ENCODE peak calls at places on chromosomes 16 and 17, in four cellular contexts. X, T, I and C are unnamed samples. For H3K4me1, the result is how much of the 10 kb centered on the place peaks cover.

GRCh38 chr17:79612468-79613194 is 1.8 kb upstream of the RBFOX3 start:
- DNase-seq in I (peak), T (peak), X (peak), C (peak)

GRCh38 chr16:86566601-86566965 is at the start of gene FOXC2:
- DNase-seq in T (peak), I (peak), X (peak), C (peak)

GRCh38 chr16:68951991-68952877 is 108.9 kb downstream of the TANGO6 start:
- DNase-seq in T (no peak), X (no peak), I (no peak), C (no peak)

GRCh38 chr17:74070374-74070773 is 133.1 kb upstream of the RPL38 start:
- DNase-seq in X (no peak), I (no peak), T (no peak), C (no peak)

GRCh38 chr16:30095166-30096078 is 591 bp downstream of the YPEL3 start:
- DNase-seq in X (no peak), I (no peak), T (peak), C (no peak)

GRCh38 chr16:67013823-67014640 is 14.9 kb upstream of the CBFB start:
- DNase-seq in I (peak), T (peak), X (peak), C (no peak)

GRCh38 chr17:49913226-49914095 is 55.5 kb upstream of the DLX4 start:
- DNase-seq in X (no peak), T (no peak), I (no peak), C (no peak)

GRCh38 chr17:8173056-8173870 is 2.9 kb downstream of the TMEM107 start:
- DNase-seq in I (peak), T (peak), X (peak), C (no peak)

GRCh38 chr16:16090238-16090637 is 133.1 kb downstream of the ABCC6 start:
- DNase-seq in T (no peak), I (no peak), X (no peak), C (no peak)

GRCh38 chr17:9862949-9863348 is 37.2 kb downstream of the GLP2R start:
- DNase-seq in T (no peak), I (no peak), X (no peak), C (no peak)
- H3K4me1 ChIP-seq in T (under half), I (under half), X (under half), C (under half)

GRCh38 chr17:40608061-40608581 is 39.5 kb downstream of the SMARCE1 start:
- DNase-seq in T (no peak), X (no peak), I (no peak), C (no peak)

GRCh38 chr17:40604327-40605080 is 39.2 kb upstream of the CCR7 start:
- DNase-seq in X (no peak), I (no peak), T (no peak), C (no peak)

GRCh38 chr17:40605301-40605700 is 40.0 kb upstream of the CCR7 start:
- DNase-seq in I (no peak), T (no peak), X (no peak), C (no peak)

GRCh38 chr17:40607641-40608040 is 40.0 kb downstream of the SMARCE1 start:
- DNase-seq in T (no peak), X (no peak), I (no peak), C (no peak)

GRCh38 chr17:40606548-40607353 is 40.9 kb downstream of the SMARCE1 start:
- DNase-seq in T (no peak), I (no peak), X (no peak), C (no peak)
- H3K4me3 ChIP-seq in T (no peak), I (no peak), X (no peak), C (no peak)

GRCh38 chr16:14500791-14501190 is 129.3 kb downstream of the PARN start:
- DNase-seq in T (no peak), I (no peak), X (peak), C (no peak)
- H3K9ac ChIP-seq in T (no peak), I (no peak), X (no peak), C (no peak)

GRCh38 chr17:48729335-48730239 is 1.0 kb upstream of the HOXB13 start:
- DNase-seq in I (no peak), T (no peak), X (no peak), C (no peak)
- H3K4me1 ChIP-seq in I (under half), T (under half), X (under half), C (under half)

GRCh38 chr16:21645261-21645721 is 7.1 kb downstream of the IGSF6 start:
- DNase-seq in X (peak), T (no peak), I (no peak), C (no peak)
- H3K4me3 ChIP-seq in X (peak), T (no peak), I (no peak), C (no peak)

DNA sequence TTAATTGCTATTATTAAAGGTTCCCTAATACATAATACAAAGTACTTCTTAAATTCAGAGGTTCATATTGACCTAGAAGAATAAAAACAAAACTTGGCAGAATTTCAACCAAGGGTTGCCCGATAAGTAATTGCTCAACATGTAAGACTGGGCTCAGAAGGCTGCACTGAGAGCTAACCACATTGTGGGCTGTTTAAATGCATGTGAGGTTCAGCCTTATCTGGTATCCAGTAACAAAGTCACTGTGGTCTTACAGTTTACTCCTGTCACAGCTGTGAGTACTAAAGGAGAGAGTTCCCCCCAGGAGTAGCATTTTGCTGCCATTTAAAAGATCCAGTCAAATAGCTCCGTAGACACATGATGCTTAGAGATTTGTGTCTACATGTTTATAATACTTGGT is 1.6 kb upstream of the DHRS11 start:
- DNase-seq in X (peak), I (no peak), T (no peak), C (no peak)
- H3K9ac ChIP-seq in X (no peak), I (no peak), T (no peak), C (no peak)

GRCh38 chr17:82300228-82300627 is 17.2 kb downstream of the CD7 start:
- DNase-seq in I (no peak), T (no peak), X (no peak), C (no peak)
- H3K4me1 ChIP-seq in I (under half), T (under half), X (under half), C (under half)

GRCh38 chr17:846901-847777 is 65.0 kb downstream of the MRM3 start:
- DNase-seq in X (peak), I (no peak), T (peak), C (no peak)
- H3K4me3 ChIP-seq in X (peak), I (no peak), T (no peak), C (no peak)

DNA sequence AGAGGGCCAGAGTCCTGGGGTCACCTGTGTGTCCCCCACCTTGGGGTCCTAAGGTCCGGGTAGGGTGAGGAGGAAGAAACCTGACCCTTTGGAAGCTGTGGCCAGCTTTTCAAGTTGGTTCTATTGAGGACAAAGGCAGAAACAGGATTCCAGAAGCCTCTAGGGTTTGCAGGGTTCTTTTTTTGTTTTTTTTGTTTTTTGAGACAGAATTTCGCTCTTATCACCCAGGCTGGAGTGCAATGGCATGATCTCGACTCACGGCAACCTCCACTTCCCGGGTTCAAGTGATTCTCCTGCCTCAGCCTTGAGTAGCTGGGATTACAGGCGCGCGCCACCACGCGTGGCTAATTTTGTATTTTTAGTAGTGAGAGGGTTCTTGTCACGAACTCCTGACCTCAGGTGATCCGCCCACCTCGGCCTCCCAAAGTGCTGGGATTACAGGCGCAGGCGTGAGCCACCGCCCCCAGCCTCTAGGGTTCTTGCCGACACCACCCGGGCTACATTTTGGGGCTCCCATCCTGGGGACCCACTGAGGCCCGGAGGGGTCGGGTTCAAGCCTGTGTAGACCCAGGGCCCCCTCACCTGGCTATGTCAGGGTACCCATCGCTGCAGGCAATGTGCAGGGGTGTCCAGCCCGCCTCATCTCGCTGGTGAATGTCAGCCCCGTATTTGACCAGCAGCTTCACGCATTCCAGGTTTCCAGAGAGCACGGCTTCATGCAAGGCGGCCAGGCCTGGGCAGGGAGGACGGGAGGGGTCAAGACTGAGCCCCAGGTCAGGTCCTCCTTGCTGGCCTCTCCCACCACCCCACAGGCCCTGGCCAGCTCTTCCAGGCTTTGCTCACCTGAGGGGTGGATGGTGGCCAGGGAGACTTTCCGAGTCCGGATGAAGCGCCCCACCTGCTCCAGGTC is 674 bp downstream of the PPP1R27 start:
- DNase-seq in T (no peak), I (no peak), X (no peak), C (no peak)
- H3K9ac ChIP-seq in T (peak), I (peak), X (peak), C (peak)

GRCh38 chr17:1709971-1710806 is at the start of gene TLCD2:
- DNase-seq in T (peak), I (no peak), X (peak), C (no peak)

GRCh38 chr17:1710807-1711553 is 803 bp upstream of the TLCD2 start:
- DNase-seq in I (no peak), X (no peak), T (peak), C (no peak)

GRCh38 chr17:1707107-1707506 is 3.1 kb downstream of the TLCD2 start:
- DNase-seq in T (no peak), X (no peak), I (no peak), C (no peak)

GRCh38 chr17:1711804-1712203 is 1.6 kb upstream of the TLCD2 start:
- DNase-seq in X (no peak), I (no peak), T (no peak), C (no peak)

DNA sequence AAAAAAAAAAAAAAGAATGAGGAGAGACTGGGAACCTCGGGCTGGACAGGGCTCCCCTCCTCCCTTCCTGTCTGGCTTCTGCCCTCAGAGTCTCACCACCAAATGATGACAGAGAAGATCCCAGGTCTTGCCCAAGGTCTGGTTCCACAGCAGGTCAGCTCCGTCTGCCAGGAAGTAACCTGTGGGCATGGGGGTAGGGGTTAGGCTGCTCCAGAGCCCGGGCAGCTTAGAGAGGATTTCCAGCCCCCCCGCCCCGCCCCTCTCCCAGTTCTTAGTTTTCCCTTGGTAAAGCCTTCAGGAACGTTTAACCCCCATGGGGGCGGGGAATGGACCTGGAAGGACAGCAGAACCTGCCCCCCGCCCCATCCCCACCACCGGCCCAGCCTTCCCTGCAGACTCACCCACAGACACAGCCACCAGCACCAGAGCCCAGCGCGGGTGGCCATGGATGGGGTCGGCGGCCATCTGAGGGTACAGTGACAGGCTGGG is 730 bp downstream of the TLCD2 start:
- DNase-seq in X (no peak), T (peak), I (no peak), C (no peak)
- H3K4me1 ChIP-seq in X (under half), T (under half), I (under half), C (under half)